ENCODE peak calls at places on chromosomes 5 and 9, in four cellular contexts. One of them, this sample, is unnamed.

GRCh38 chr5:68714810-68715209 is 379.0 kb upstream of the SLC30A5 start:
- DNase-seq in fibroblast of lung: no peak
- DNase-seq in tibial nerve: no peak
- DNase-seq in upper lobe of right lung: no peak
- DNase-seq in this sample: no peak

GRCh38 chr5:42894057-42894456 is 82.4 kb upstream of the SELENOP start:
- DNase-seq in fibroblast of lung: no peak
- DNase-seq in upper lobe of right lung: no peak
- DNase-seq in tibial nerve: no peak
- DNase-seq in this sample: no peak

GRCh38 chr5:173233347-173234128 is 1.5 kb downstream of the NKX2-5 start:
- DNase-seq in upper lobe of right lung: no peak
- DNase-seq in tibial nerve: no peak
- DNase-seq in fibroblast of lung: no peak
- DNase-seq in this sample: no peak

GRCh38 chr9:120646943-120647342 is 67.0 kb upstream of the CDK5RAP2 start:
- DNase-seq in fibroblast of lung: no peak
- DNase-seq in tibial nerve: no peak
- DNase-seq in upper lobe of right lung: no peak
- DNase-seq in this sample: no peak

GRCh38 chr5:24855485-24855884 is 210.7 kb upstream of the CDH10 start:
- DNase-seq in tibial nerve: no peak
- DNase-seq in fibroblast of lung: peak; percentile 5
- DNase-seq in upper lobe of right lung: no peak
- DNase-seq in this sample: no peak

GRCh38 chr9:29311221-29311620 is 1737.9 kb upstream of the C9orf72 start:
- DNase-seq in upper lobe of right lung: no peak
- DNase-seq in fibroblast of lung: peak; percentile 5
- DNase-seq in tibial nerve: no peak
- DNase-seq in this sample: no peak

GRCh38 chr5:1409386-1410110 is 35.7 kb downstream of the SLC6A3 start:
- DNase-seq in tibial nerve: no peak
- DNase-seq in fibroblast of lung: peak; percentile 3
- DNase-seq in upper lobe of right lung: peak; percentile 48
- DNase-seq in this sample: no peak

GRCh38 chr5:111792659-111793058 is 35.7 kb upstream of the NREP start:
- DNase-seq in tibial nerve: no peak
- DNase-seq in fibroblast of lung: peak; percentile 59
- DNase-seq in upper lobe of right lung: no peak
- DNase-seq in this sample: no peak

GRCh38 chr5:62489471-62489870 is 76.9 kb downstream of the IPO11 start:
- DNase-seq in tibial nerve: no peak
- DNase-seq in fibroblast of lung: peak; percentile 22
- DNase-seq in upper lobe of right lung: no peak
- DNase-seq in this sample: no peak

GRCh38 chr5:120405291-120405864 is 58.7 kb upstream of the PRR16 start:
- DNase-seq in fibroblast of lung: peak; percentile 85
- DNase-seq in tibial nerve: no peak
- DNase-seq in upper lobe of right lung: no peak
- DNase-seq in this sample: no peak

GRCh38 chr9:137478613-137479314 is 19.6 kb upstream of the NSMF start:
- DNase-seq in upper lobe of right lung: peak; percentile 58
- DNase-seq in tibial nerve: no peak
- DNase-seq in fibroblast of lung: peak; percentile 14
- DNase-seq in this sample: no peak

GRCh38 chr9:37471942-37472679 is 6.9 kb upstream of the ZBTB5 start:
- DNase-seq in upper lobe of right lung: no peak
- DNase-seq in tibial nerve: peak; percentile 13
- DNase-seq in fibroblast of lung: peak; percentile 97
- DNase-seq in this sample: peak; percentile 62

GRCh38 chr5:134001938-134002731 is 2.6 kb downstream of the VDAC1 start:
- DNase-seq in tibial nerve: no peak
- DNase-seq in fibroblast of lung: no peak
- DNase-seq in upper lobe of right lung: no peak
- DNase-seq in this sample: no peak

GRCh38 chr5:166551384-166551783 is 1740.1 kb upstream of the WWC1 start:
- DNase-seq in tibial nerve: no peak
- DNase-seq in upper lobe of right lung: no peak
- DNase-seq in fibroblast of lung: peak; percentile 0
- DNase-seq in this sample: no peak

GRCh38 chr9:16344343-16344742 is 526.1 kb downstream of the BNC2 start:
- DNase-seq in tibial nerve: peak; percentile 39
- DNase-seq in upper lobe of right lung: no peak
- DNase-seq in fibroblast of lung: peak; percentile 99
- DNase-seq in this sample: no peak

GRCh38 chr9:124258765-124259272 is 1.1 kb downstream of the NEK6 start:
- DNase-seq in upper lobe of right lung: no peak
- DNase-seq in tibial nerve: no peak
- DNase-seq in fibroblast of lung: no peak
- DNase-seq in this sample: peak; percentile 49

GRCh38 chr9:20315672-20316071 is 306.6 kb downstream of the MLLT3 start:
- DNase-seq in fibroblast of lung: peak; percentile 91
- DNase-seq in upper lobe of right lung: no peak
- DNase-seq in tibial nerve: no peak
- DNase-seq in this sample: no peak

GRCh38 chr5:124996764-124997077 is 250.3 kb upstream of the ZNF608 start:
- DNase-seq in upper lobe of right lung: no peak
- DNase-seq in tibial nerve: no peak
- DNase-seq in fibroblast of lung: peak; percentile 78
- DNase-seq in this sample: peak; percentile 45

DNA sequence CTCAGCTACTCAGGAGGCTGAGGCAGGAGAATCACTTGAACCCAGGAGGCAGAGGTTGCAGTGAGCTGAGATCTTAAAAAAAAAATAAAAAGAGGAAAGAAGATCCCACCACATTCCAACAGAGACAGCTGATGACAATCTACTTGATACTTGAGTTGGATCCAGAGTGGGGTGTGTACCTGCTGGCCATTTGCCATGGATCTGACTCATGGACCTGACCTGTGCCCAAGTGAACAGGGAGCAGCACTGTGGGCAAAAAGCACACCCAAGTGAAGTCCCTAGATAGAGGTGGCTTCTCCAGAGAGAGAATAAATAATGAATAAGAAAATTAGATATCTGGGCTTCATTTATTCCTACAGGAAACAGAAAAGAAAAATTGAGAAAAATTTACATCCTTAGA is 81.2 kb upstream of the MIER3 start:
- DNase-seq in tibial nerve: no peak
- DNase-seq in upper lobe of right lung: no peak
- DNase-seq in fibroblast of lung: no peak
- DNase-seq in this sample: no peak
- H3K4me3 ChIP-seq in tibial nerve: no peak overlapping the region
- H3K4me3 ChIP-seq in upper lobe of right lung: no peak overlapping the region
- H3K4me3 ChIP-seq in fibroblast of lung: no peak overlapping the region
- H3K4me3 ChIP-seq in this sample: no peak overlapping the region

GRCh38 chr5:37208883-37209808 is 40.0 kb downstream of the CPLANE1 start:
- DNase-seq in tibial nerve: no peak
- DNase-seq in fibroblast of lung: peak; percentile 29
- DNase-seq in upper lobe of right lung: no peak
- DNase-seq in this sample: no peak
- H3K9me3 ChIP-seq in tibial nerve: no peaks in the 10 kb centered on the region
- H3K9me3 ChIP-seq in fibroblast of lung: no peaks in the 10 kb centered on the region
- H3K9me3 ChIP-seq in upper lobe of right lung: no peaks in the 10 kb centered on the region
- H3K9me3 ChIP-seq in this sample: no peaks in the 10 kb centered on the region

GRCh38 chr5:34555699-34556513 is 100.2 kb upstream of the RAI14 start:
- DNase-seq in fibroblast of lung: no peak
- DNase-seq in upper lobe of right lung: no peak
- DNase-seq in tibial nerve: no peak
- DNase-seq in this sample: no peak
- H3K4me3 ChIP-seq in fibroblast of lung: no peak overlapping the region
- H3K4me3 ChIP-seq in upper lobe of right lung: no peak overlapping the region
- H3K4me3 ChIP-seq in tibial nerve: no peak overlapping the region
- H3K4me3 ChIP-seq in this sample: no peak overlapping the region

GRCh38 chr9:96033896-96034295 is 158.4 kb downstream of the ERCC6L2 start:
- DNase-seq in tibial nerve: no peak
- DNase-seq in fibroblast of lung: no peak
- DNase-seq in upper lobe of right lung: no peak
- DNase-seq in this sample: no peak
- H3K9me3 ChIP-seq in tibial nerve: no peaks in the 10 kb centered on the region
- H3K9me3 ChIP-seq in fibroblast of lung: no peaks in the 10 kb centered on the region
- H3K9me3 ChIP-seq in upper lobe of right lung: no peaks in the 10 kb centered on the region
- H3K9me3 ChIP-seq in this sample: peaks cover 8% of the 10 kb centered on the region

GRCh38 chr9:27602107-27602836 is 29.0 kb upstream of the C9orf72 start:
- DNase-seq in upper lobe of right lung: no peak
- DNase-seq in fibroblast of lung: no peak
- DNase-seq in tibial nerve: no peak
- DNase-seq in this sample: no peak
- H3K4me3 ChIP-seq in upper lobe of right lung: no peak overlapping the region
- H3K4me3 ChIP-seq in fibroblast of lung: no peak overlapping the region
- H3K4me3 ChIP-seq in tibial nerve: no peak overlapping the region
- H3K4me3 ChIP-seq in this sample: no peak overlapping the region

DNA sequence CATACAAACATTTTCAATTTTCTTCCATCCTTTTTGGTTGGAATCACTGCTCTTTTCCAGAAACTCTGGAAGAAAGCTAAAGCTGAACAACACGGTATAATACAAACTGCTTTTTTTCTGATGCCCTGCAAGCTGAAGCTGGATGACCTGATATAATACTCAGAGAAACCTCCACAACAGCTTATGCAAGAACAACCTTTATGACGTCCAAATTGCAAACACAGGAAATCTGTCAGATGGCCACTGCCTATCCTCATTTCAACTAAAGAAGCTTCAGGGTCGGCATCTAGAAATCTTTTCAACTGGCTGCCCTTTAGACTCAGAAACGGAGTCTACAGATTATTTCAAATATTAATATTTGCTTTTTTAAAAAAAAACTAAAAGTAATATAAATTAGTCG is 106.5 kb upstream of the PRDM9 start:
- DNase-seq in upper lobe of right lung: no peak
- DNase-seq in fibroblast of lung: no peak
- DNase-seq in tibial nerve: no peak
- DNase-seq in this sample: no peak
- H3K9me3 ChIP-seq in upper lobe of right lung: no peaks in the 10 kb centered on the region
- H3K9me3 ChIP-seq in fibroblast of lung: no peaks in the 10 kb centered on the region
- H3K9me3 ChIP-seq in tibial nerve: no peaks in the 10 kb centered on the region
- H3K9me3 ChIP-seq in this sample: no peaks in the 10 kb centered on the region

GRCh38 chr5:135035678-135036030 is 1.6 kb upstream of the PITX1 start:
- DNase-seq in tibial nerve: no peak
- DNase-seq in upper lobe of right lung: no peak
- DNase-seq in fibroblast of lung: no peak
- DNase-seq in this sample: no peak
- H3K4me3 ChIP-seq in tibial nerve: no peak overlapping the region
- H3K4me3 ChIP-seq in upper lobe of right lung: no peak overlapping the region
- H3K4me3 ChIP-seq in fibroblast of lung: no peak overlapping the region
- H3K4me3 ChIP-seq in this sample: no peak overlapping the region

DNA sequence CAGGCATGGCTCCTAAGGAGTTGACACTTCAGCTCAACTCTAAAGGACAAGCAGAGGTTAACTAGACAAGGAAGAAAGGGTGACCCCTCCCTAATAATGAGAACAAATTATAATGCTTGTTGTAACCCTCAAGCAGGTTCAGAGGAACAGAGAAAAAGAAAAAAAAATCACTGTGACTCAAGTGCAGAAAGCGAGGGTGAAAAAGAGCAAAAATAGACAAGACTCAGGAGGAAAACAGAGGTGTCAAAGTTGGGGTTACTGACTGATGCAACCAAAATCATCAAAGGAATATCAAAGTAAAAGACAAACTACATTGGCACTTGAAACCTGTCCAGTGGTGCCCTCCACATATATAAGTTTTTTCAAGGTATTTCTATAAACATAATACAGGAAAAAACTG is 28.4 kb downstream of the FBXW11 start:
- DNase-seq in tibial nerve: no peak
- DNase-seq in fibroblast of lung: no peak
- DNase-seq in upper lobe of right lung: no peak
- DNase-seq in this sample: no peak
- H3K9me3 ChIP-seq in tibial nerve: no peaks in the 10 kb centered on the region
- H3K9me3 ChIP-seq in fibroblast of lung: no peaks in the 10 kb centered on the region
- H3K9me3 ChIP-seq in upper lobe of right lung: peaks cover 15% of the 10 kb centered on the region
- H3K9me3 ChIP-seq in this sample: peaks cover 4% of the 10 kb centered on the region

GRCh38 chr5:150638053-150638444 is 2.4 kb upstream of the SYNPO start:
- DNase-seq in upper lobe of right lung: no peak
- DNase-seq in tibial nerve: no peak
- DNase-seq in fibroblast of lung: no peak
- DNase-seq in this sample: no peak
- H3K4me3 ChIP-seq in upper lobe of right lung: no peak overlapping the region
- H3K4me3 ChIP-seq in tibial nerve: no peak overlapping the region
- H3K4me3 ChIP-seq in fibroblast of lung: no peak overlapping the region
- H3K4me3 ChIP-seq in this sample: no peak overlapping the region

This sample was measured in HAP-1.